ENCODE peak calls at places on chromosomes 16 and 17, in five cellular contexts. J is HCT116, G is H1, N is GM23338, M is HepG2. Q is an unnamed sample.

GRCh38 chr17:74738051-74738996 is 1.3 kb downstream of the RAB37 start:
- DNase-seq in G (no peak), M (peak), N (no peak), J (no peak), Q (no peak)

GRCh38 chr16:60413969-60414368 is 1622.3 kb downstream of the CDH8 start:
- DNase-seq in J (no peak), N (peak), M (no peak), G (no peak), Q (no peak)

GRCh38 chr17:29699283-29699682 is 76.6 kb upstream of the CORO6 start:
- DNase-seq in M (no peak), N (no peak), G (no peak), J (no peak), Q (no peak)

GRCh38 chr17:40322417-40323315 is 13.7 kb downstream of the RARA start:
- DNase-seq in M (peak), J (peak), G (no peak), N (peak), Q (peak)

GRCh38 chr16:2250652-2251280 is 621 bp downstream of the ECI1 start:
- DNase-seq in J (no peak), G (no peak), N (peak), M (no peak), Q (no peak)

GRCh38 chr17:74795327-74796020 is 19.3 kb upstream of the NAT9 start:
- DNase-seq in N (no peak), J (no peak), G (no peak), M (no peak), Q (no peak)

GRCh38 chr17:33266116-33266515 is 27.0 kb downstream of the ASIC2 start:
- DNase-seq in M (no peak), N (no peak), G (no peak), J (no peak), Q (no peak)

GRCh38 chr17:10119203-10120112 is 78.9 kb downstream of the GAS7 start:
- DNase-seq in N (peak), J (peak), M (no peak), G (no peak), Q (no peak)

GRCh38 chr16:14135704-14136103 is 64.6 kb downstream of the MRTFB start:
- DNase-seq in M (no peak), J (no peak), N (no peak), G (no peak), Q (no peak)

GRCh38 chr17:49969134-49969759 is at the start of gene DLX4:
- DNase-seq in N (peak), G (peak), J (no peak), M (no peak), Q (no peak)

GRCh38 chr17:32943647-32944191 is 15.8 kb downstream of the TMEM98 start:
- DNase-seq in J (no peak), N (no peak), G (no peak), M (peak), Q (no peak)

GRCh38 chr16:77234611-77235010 is 35.4 kb downstream of the SYCE1L start:
- DNase-seq in J (no peak), G (no peak), M (no peak), N (peak), Q (no peak)

GRCh38 chr16:27428035-27428785 is 26.2 kb downstream of the IL21R start:
- DNase-seq in N (no peak), G (peak), J (no peak), M (no peak), Q (no peak)

GRCh38 chr17:731943-732787 is at the start of gene TLCD3A:
- DNase-seq in M (no peak), N (peak), G (peak), J (no peak), Q (no peak)

GRCh38 chr16:81238296-81239011 is at the start of gene BCO1:
- DNase-seq in G (no peak), J (no peak), N (peak), M (peak), Q (no peak)

GRCh38 chr16:50388491-50388890 is 19.7 kb upstream of the BRD7 start:
- DNase-seq in M (no peak), G (no peak), J (no peak), N (no peak), Q (no peak)

GRCh38 chr16:75064403-75065148 is 52.0 kb downstream of the LDHD start:
- DNase-seq in N (no peak), M (peak), J (no peak), G (no peak), Q (no peak)

GRCh38 chr17:67623767-67624166 is 94.0 kb upstream of the NOL11 start:
- DNase-seq in G (no peak), N (no peak), M (no peak), J (no peak), Q (no peak)

GRCh38 chr16:17070882-17071592 is 399.7 kb downstream of the XYLT1 start:
- DNase-seq in M (no peak), G (peak), N (peak), J (no peak), Q (peak)

GRCh38 chr17:39618956-39619785 is 7.6 kb upstream of the PPP1R1B start:
- DNase-seq in G (no peak), N (no peak), M (peak), J (no peak), Q (no peak)

GRCh38 chr17:49548506-49549310 is 27.0 kb upstream of the NXPH3 start:
- DNase-seq in M (peak), J (peak), G (peak), N (peak), Q (no peak)

GRCh38 chr16:70730016-70730415 is 44.2 kb upstream of the MTSS2 start:
- DNase-seq in J (no peak), N (no peak), M (no peak), G (no peak), Q (no peak)

DNA sequence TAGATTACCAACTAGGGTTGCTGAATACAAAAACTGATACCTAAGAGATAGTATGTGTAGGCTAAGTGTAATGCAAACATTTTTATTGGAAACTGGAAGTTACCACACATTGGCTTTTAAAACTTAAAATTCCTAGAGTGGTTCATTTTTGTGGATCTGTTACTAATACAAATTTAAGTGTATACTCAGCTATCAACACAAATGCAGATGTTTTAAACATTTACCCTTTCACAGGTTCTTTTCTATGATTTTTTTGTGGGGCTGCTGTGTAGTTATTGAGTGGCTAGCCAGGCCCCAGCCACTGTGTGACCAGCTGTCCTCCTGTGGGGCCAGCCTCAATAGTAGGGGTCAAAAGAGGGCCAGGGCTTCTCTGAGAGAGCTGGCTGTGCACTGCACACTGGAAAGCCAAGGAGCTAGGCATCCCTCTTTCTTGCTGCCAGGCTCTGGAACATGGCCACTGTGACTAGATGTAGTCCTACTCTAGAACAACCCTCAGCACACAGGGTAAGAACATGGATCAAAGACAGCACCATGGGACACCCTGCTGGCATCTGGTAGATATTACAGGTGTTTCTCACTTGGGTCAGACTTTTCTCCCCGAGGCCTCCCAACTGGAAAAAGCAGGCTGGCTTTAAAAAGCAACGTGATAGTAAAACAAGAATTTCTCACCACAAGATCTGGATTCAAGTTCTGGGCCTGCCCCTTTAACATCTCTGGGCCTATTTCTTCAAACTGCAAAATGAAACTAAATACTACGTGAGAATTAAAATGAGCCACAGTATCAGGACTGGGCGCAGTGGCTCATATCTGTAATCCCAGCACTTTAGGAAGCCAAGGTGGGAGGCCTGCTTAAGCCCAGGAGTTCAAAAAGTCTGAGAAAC is 7.3 kb upstream of the VEZF1 start:
- DNase-seq in M (peak), N (peak), G (no peak), J (peak), Q (no peak)
- TF ChIP-seq POLR2AphosphoS5 in M (peak), N (peak), G (peak), J (no peak), Q (peak)

GRCh38 chr17:79980246-79981043 is 55.2 kb downstream of the TBC1D16 start:
- DNase-seq in M (no peak), N (no peak), G (no peak), J (no peak), Q (no peak)
- TF ChIP-seq EZH2 in M (no peak), N (no peak), G (no peak), J (no peak), Q (no peak)

GRCh38 chr16:8885674-8886592 is 3.8 kb downstream of the LITAFD start:
- DNase-seq in M (peak), N (peak), G (no peak), J (no peak), Q (no peak)
- TF ChIP-seq POLR2AphosphoS5 in M (no peak), N (no peak), G (no peak), J (no peak), Q (peak)

GRCh38 chr17:61400786-61401279 is 1.2 kb downstream of the TBX2 start:
- DNase-seq in N (no peak), G (no peak), M (no peak), J (no peak), Q (no peak)
- TF ChIP-seq EZH2 in N (peak), G (no peak), M (no peak), J (no peak), Q (no peak)

DNA sequence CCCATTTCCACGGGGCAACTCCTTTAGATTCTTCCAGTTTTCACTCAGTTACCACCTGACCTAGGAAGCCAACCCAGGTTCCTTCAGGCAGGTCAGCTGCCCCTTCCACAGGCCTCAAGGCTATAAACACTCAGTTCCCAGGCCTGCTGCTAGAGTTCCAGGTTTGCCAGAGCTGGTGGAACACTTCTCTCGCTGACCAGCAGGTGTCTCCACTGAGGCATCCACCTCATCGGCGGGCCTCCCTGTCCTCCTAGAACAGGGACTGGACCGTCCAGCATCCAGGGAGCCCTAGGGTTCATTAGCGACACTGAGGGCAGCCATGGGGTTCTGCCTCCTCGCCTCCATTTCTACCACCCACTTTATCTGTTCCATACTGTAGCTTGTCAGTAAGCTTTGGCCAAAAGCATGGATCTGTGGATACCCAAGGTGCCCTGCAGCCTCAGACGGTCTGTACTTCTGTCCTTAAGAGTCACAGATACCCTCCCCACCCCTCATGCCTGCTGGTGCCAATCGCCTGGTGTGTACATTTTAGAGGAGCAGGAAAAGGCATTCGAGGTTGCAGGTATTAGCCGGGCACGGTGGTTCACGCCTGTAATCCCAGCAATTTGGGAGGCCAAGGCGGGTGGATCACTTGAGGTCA is 29.0 kb downstream of the PIMREG start:
- DNase-seq in J (peak), N (peak), M (peak), G (peak), Q (no peak)
- TF ChIP-seq POLR2AphosphoS5 in J (no peak), N (no peak), M (no peak), G (no peak), Q (no peak)

DNA sequence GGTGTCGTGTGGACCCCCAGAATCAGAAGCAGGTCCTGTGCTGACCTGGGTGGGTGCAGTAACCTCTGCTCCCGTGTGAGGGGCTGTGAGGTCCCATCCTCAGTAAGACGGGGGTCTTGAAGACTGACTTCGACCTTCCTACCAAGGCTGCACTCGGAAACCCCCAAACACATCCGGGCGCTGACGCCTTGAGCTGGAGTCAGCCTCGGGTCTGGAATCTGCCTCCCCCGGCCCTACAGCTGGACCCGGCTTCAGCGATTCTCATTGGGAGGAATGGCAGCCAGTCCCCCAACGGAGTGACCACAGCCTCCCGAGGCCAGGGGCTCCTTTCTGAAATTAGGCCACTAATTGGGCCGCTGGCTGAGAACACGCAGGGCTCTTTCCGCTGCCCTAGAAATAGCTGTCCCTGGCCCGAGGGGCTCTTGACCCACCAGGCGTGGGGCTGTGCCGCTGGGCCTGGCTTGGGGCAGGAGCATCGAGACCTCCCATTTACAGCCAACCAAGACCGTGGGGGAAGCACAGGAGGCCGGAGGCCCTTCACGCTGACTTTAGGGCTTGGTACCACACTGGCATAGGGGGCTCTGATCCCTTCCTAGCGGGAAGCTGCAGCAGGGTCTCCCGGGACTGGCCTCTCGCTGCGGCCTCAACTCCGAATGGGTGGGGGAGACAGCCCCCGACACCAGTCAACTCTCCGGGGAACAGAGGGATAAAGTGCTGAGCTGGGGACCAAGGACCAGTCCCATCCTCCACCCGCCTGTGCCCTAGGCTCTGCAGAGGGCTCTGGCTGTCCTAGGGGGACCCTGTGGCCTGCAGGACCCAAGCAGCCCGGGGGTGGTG is 2.6 kb upstream of the GNG13 start:
- DNase-seq in G (no peak), M (no peak), N (no peak), J (no peak), Q (no peak)
- TF ChIP-seq EZH2 in G (no peak), M (no peak), N (no peak), J (no peak), Q (no peak)

DNA sequence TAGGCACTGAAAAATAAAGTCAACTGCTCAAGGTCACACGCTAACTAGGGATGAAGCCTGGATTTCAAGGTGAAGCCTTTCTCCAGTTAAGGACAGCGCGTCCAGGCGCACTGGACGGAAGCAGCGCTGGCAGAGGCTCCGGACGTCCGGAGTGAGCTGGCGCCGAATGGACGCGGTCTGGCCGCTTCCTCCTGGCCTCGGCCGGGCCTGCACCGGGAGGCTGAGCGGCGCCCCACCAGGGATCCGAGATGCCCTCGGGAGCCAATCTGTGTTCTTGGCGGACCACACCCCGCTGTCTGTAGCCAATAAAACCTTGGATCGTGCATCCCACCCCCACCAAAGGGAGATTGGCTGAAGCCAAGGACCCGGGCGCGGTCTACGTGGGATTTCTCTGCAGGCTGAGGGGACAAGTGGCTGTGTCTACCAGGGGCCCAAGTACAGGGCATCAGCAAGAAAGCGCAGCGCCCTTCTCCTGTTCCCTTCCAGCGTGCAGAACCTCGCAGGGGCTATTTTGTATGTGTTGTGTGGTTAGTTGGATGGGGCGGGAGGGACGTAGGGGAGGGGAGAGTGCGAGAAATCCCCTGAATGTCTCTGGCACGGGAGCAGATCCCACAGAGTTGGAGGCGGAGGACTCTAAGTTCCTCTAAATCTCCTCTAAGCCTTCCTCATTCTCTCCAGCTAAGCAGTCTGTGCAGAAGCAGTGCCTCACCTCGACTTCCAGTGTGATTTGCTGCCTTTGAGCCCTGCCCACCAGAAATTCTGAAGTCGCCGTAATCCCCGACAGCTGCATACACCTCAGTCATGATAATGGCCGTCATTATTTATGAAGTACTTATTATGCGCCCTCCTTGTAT is 2.5 kb upstream of the AKAP10 start:
- DNase-seq in G (peak), J (no peak), M (no peak), N (peak), Q (no peak)
- TF ChIP-seq POLR2AphosphoS5 in G (peak), J (no peak), M (no peak), N (no peak), Q (no peak)

GRCh38 chr16:88383401-88384221 is 852 bp downstream of the ZNF469 start:
- DNase-seq in J (peak), G (no peak), M (no peak), N (peak), Q (no peak)
- TF ChIP-seq EZH2 in J (no peak), G (peak), M (peak), N (no peak), Q (no peak)

GRCh38 chr17:30997842-30998241 is 27.0 kb downstream of the RNF135 start:
- DNase-seq in G (no peak), J (no peak), N (no peak), M (no peak), Q (no peak)
- TF ChIP-seq POLR2AphosphoS5 in G (no peak), J (no peak), N (no peak), M (no peak), Q (no peak)

Q was measured in SK-N-MC.